ENCODE peak calls at places on chromosomes 13 and 19, in five cellular contexts. Z is hepatocyte, X is OCI-LY7, B is HCT116, I is neural progenitor cell. A is an unnamed sample.

GRCh38 chr19:49921871-49922755 is 6.9 kb upstream of the ATF5 start:
- DNase-seq in X (no peak), B (no peak), Z (no peak), I (no peak), A (peak)

GRCh38 chr13:89205856-89206255 is 1534.7 kb downstream of the SLITRK5 start:
- DNase-seq in X (no peak), Z (no peak), B (no peak), I (no peak), A (peak)

GRCh38 chr13:106109391-106109791 is 426.1 kb downstream of the EFNB2 start:
- DNase-seq in X (no peak), B (no peak), Z (no peak), I (no peak), A (no peak)

GRCh38 chr19:2446390-2446789 is 10.4 kb downstream of the LMNB2 start:
- DNase-seq in X (peak), Z (no peak), I (no peak), B (no peak), A (no peak)

GRCh38 chr19:10870955-10871603 is at the start of gene CARM1:
- DNase-seq in B (peak), Z (peak), X (peak), I (peak), A (peak)

GRCh38 chr19:611506-611869 is 21.8 kb downstream of the HCN2 start:
- DNase-seq in Z (no peak), X (no peak), I (no peak), B (no peak), A (peak)

GRCh38 chr19:43555185-43555770 is 20.0 kb downstream of the XRCC1 start:
- DNase-seq in X (peak), I (peak), B (no peak), Z (peak), A (peak)

GRCh38 chr19:47626238-47626637 is 17.3 kb downstream of the BICRA start:
- DNase-seq in B (no peak), I (no peak), X (no peak), Z (no peak), A (no peak)

GRCh38 chr13:101049166-101049850 is 367.0 kb downstream of the NALCN start:
- DNase-seq in B (no peak), Z (no peak), X (no peak), I (no peak), A (peak)

GRCh38 chr19:1944916-1945561 is 4.1 kb downstream of the CSNK1G2 start:
- DNase-seq in Z (no peak), B (no peak), X (no peak), I (no peak), A (no peak)

GRCh38 chr13:78700121-78700910 is 41.4 kb upstream of the OBI1 start:
- DNase-seq in I (no peak), B (no peak), Z (no peak), X (no peak), A (peak)

GRCh38 chr13:20847298-20847697 is 55.2 kb downstream of the XPO4 start:
- DNase-seq in Z (no peak), X (no peak), I (no peak), B (no peak), A (no peak)

GRCh38 chr13:64925727-64926126 is 2304.4 kb downstream of the PCDH9 start:
- DNase-seq in X (no peak), I (no peak), Z (no peak), B (no peak), A (no peak)

GRCh38 chr19:29515233-29515619 is 10.6 kb upstream of the VSTM2B start:
- DNase-seq in I (no peak), Z (no peak), B (no peak), X (no peak), A (no peak)

GRCh38 chr19:29514525-29515232 is 11.1 kb upstream of the VSTM2B start:
- DNase-seq in B (no peak), I (no peak), Z (no peak), X (no peak), A (no peak)

GRCh38 chr19:29510701-29511265 is 15.0 kb upstream of the VSTM2B start:
- DNase-seq in X (no peak), B (no peak), Z (no peak), I (peak), A (no peak)

GRCh38 chr19:29511768-29512167 is 14.0 kb upstream of the VSTM2B start:
- DNase-seq in X (no peak), B (no peak), I (no peak), Z (no peak), A (no peak)

DNA sequence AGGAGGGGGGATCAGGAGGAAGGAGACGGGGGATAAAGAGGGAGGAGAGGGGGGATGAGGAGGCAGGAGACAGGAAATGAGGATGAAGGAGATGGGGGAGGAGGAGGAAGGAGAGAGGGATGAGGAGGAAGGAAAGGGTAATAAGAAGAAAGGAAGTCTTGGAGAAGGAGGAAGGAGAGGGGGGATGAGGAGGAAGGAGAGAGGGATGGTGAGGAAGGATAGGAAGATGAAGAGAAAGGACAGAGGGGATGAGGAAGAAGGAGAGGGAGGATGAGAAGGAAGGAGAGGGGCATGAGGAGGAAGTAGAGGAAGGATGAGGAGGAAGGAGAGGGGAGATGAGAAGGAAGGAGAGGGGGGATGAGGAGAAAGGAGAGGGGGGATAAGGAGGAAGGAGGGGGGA is 13.0 kb upstream of the VSTM2B start:
- DNase-seq in I (no peak), X (no peak), Z (no peak), B (no peak), A (no peak)
- H3K4me3 ChIP-seq in I (no peak), X (no peak), Z (no peak), B (no peak), A (no peak)

DNA sequence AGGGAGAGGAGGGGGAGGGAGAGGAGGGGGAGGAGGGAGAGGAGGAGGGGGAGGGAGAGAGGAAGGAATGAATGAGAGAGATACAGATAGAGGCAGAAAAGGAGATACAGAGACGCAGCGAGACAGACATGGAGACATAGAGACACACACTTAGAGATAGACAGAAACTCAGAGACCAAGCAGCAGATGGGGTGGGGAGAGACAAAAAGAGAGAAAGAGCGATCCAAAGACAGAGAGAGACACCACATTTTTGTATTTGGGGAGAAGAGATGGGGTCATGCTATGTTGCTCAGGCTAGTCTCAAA is 877 bp upstream of the CA11 start:
- DNase-seq in Z (no peak), B (no peak), X (no peak), I (no peak), A (no peak)
- H2AFZ ChIP-seq in Z (no peak), B (no peak), X (peak), I (no peak), A (peak)

DNA sequence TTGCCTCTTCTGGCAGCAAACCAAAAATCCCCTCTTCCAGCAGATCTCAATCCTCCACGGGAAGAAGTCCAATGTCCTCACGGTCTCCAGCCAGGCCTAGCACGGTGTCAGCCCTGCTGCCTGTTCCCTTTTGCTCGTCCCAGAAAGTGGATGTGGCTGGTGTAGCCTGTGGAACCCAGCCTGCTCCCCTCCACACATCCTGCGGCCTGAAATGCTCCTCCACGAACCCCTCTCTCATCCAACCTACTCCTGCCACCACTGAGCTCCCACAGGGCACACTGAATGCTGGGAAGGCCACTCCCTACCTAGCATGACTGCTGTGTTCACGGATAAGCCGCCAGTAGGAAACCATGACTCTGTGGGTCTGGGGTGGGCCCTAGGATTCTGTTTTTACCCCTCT is 3.0 kb downstream of the MBOAT7 start:
- DNase-seq in Z (no peak), X (no peak), I (no peak), B (no peak), A (no peak)
- H3K4me3 ChIP-seq in Z (no peak), X (no peak), I (no peak), B (no peak), A (no peak)

GRCh38 chr13:66859934-66860867 is 369.9 kb downstream of the PCDH9 start:
- DNase-seq in Z (peak), I (no peak), B (no peak), X (peak), A (no peak)

GRCh38 chr13:66864627-66865026 is 365.5 kb downstream of the PCDH9 start:
- DNase-seq in Z (no peak), I (no peak), B (no peak), X (peak), A (no peak)

GRCh38 chr13:66859078-66859477 is 371.1 kb downstream of the PCDH9 start:
- DNase-seq in Z (no peak), B (no peak), I (no peak), X (no peak), A (no peak)

GRCh38 chr13:66858163-66858562 is 372.0 kb downstream of the PCDH9 start:
- DNase-seq in Z (no peak), B (no peak), X (no peak), I (no peak), A (no peak)

GRCh38 chr13:66860868-66861447 is 369.2 kb downstream of the PCDH9 start:
- DNase-seq in Z (no peak), X (no peak), B (no peak), I (no peak), A (no peak)
- H2AFZ ChIP-seq in Z (peak), X (peak), B (no peak), I (peak), A (no peak)

GRCh38 chr13:74289130-74289529 is 154.9 kb upstream of the KLF12 start:
- DNase-seq in X (no peak), Z (no peak), I (no peak), B (no peak), A (no peak)
- H3K4me3 ChIP-seq in X (no peak), Z (no peak), I (no peak), B (no peak), A (no peak)

GRCh38 chr13:92843549-92843948 is 383.1 kb upstream of the GPC6 start:
- DNase-seq in B (no peak), X (no peak), Z (peak), I (no peak), A (peak)
- H2AFZ ChIP-seq in B (no peak), X (no peak), Z (no peak), I (no peak), A (no peak)

DNA sequence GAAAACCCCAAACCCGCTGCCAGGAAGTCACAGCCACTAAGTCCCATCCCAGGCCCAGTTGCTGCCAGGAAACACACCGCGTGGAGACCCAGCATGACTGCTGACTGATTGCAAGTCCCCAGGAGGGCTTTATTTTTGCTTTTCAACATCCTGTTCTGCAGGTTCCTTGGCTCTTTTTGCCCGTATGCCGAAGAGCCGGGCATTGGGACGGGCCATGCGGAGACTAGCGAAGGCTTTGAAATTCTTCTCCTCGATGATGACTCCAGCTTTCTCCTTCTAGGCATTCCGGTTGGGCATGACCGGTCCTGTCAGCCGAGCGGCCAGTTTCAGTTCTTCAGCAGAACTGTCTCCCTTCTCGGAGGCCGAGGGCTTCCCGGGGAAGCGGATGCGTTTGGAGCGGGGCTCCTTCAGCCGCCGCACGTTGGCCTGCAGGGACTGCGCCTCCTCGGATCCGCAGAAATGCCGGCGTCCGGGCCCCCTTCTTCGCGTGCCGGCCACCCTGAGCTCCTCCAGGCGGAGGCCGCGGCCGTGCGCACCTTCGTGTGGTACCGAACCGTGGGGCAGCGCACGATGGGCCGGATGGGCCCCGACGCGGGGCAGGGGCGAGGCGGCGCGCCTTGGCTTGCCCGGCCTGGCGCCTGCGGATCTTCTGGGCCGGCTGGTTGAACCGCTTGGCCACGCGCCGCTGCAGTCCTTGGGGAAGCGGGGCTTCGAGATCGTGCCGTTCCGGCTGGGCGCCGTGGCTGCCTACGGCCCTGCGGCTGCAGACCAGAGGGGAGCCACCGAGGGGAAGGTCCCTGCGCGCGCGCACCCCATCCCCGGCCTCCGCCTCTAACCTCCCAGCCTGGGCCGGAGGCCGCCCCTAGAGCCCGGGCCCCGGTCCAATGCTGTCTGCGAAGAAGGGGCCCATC is 15.2 kb downstream of the ZSCAN5C start:
- DNase-seq in I (peak), Z (peak), B (no peak), X (no peak), A (peak)
- H3K4me3 ChIP-seq in I (no peak), Z (no peak), B (no peak), X (no peak), A (peak)

A was measured in mammary epithelial cell.